ENCODE peak calls at places on chromosome 4, in eight cellular contexts. M is brain microvascular endothelial cell, H is heart left ventricle, B is H9, Y is osteocyte, R is lower lobe of right lung, A is tibial artery, I is natural killer cell. D is an unnamed sample.
A peak's percentile ranks its signal among the peaks of the same experiment; 100 is the strongest.

GRCh38 chr4:156725257-156725656 is 246.3 kb downstream of the PDGFC start:
- DNase-seq in Y (no peak), H (peak; percentile 78), I (no peak), B (no peak), R (no peak), M (no peak), A (peak; percentile 64), D (no peak)

GRCh38 chr4:94852601-94853000 is 94.8 kb downstream of the BMPR1B start:
- DNase-seq in I (no peak), B (no peak), H (no peak), M (no peak), R (no peak), A (no peak), Y (no peak), D (no peak)

GRCh38 chr4:53130896-53131561 is 234.8 kb downstream of the SCFD2 start:
- DNase-seq in I (no peak), H (no peak), Y (no peak), B (no peak), M (no peak), A (no peak), R (no peak), D (no peak)

GRCh38 chr4:29278580-29278979 is 1441.6 kb upstream of the PCDH7 start:
- DNase-seq in A (no peak), B (no peak), I (no peak), M (peak; percentile 50), R (no peak), Y (no peak), H (no peak), D (no peak)

GRCh38 chr4:48300004-48300403 is 30.4 kb upstream of the TEC start:
- DNase-seq in I (no peak), M (no peak), H (no peak), R (no peak), A (no peak), Y (no peak), B (no peak), D (no peak)

GRCh38 chr4:8732092-8732491 is 139.5 kb downstream of the CPZ start:
- DNase-seq in M (no peak), I (no peak), Y (no peak), R (peak; percentile 24), H (no peak), A (no peak), B (no peak), D (no peak)

GRCh38 chr4:123547818-123548200 is 151.2 kb downstream of the SPRY1 start:
- DNase-seq in R (no peak), B (no peak), Y (no peak), H (no peak), I (no peak), A (no peak), M (no peak), D (no peak)

GRCh38 chr4:108224628-108225053 is 55.9 kb upstream of the LEF1 start:
- DNase-seq in Y (no peak), H (no peak), B (no peak), I (no peak), M (peak; percentile 60), A (no peak), R (no peak), D (no peak)

GRCh38 chr4:139665079-139665689 is 435 bp upstream of the MGST2 start:
- DNase-seq in R (no peak), Y (no peak), H (no peak), B (no peak), I (no peak), A (no peak), M (no peak), D (no peak)

GRCh38 chr4:8547912-8548730 is 32.1 kb upstream of the GPR78 start:
- DNase-seq in B (no peak), A (peak; percentile 47), M (no peak), I (no peak), Y (no peak), H (no peak), R (no peak), D (no peak)

GRCh38 chr4:186591651-186592050 is 36.3 kb upstream of the MTNR1A start:
- DNase-seq in M (no peak), I (no peak), R (no peak), Y (no peak), A (no peak), B (no peak), H (no peak), D (no peak)

GRCh38 chr4:52234539-52235174 is 183.6 kb downstream of the SPATA18 start:
- DNase-seq in H (no peak), I (no peak), B (no peak), M (peak; percentile 17), Y (no peak), A (no peak), R (no peak), D (no peak)

GRCh38 chr4:44931720-44932119 is 205.4 kb upstream of the GNPDA2 start:
- DNase-seq in A (no peak), B (no peak), Y (no peak), M (no peak), I (no peak), H (no peak), R (no peak), D (no peak)

GRCh38 chr4:12924728-12925320 is 559.3 kb downstream of the RAB28 start:
- DNase-seq in A (no peak), Y (no peak), B (no peak), M (no peak), I (no peak), R (no peak), H (no peak), D (no peak)

GRCh38 chr4:184983660-184984356 is 34.5 kb upstream of the HELT start:
- DNase-seq in Y (no peak), A (no peak), R (peak; percentile 70), H (peak; percentile 64), I (no peak), M (peak; percentile 27), B (peak; percentile 92), D (peak; percentile 61)

GRCh38 chr4:108118505-108118904 is 50.2 kb downstream of the LEF1 start:
- DNase-seq in H (no peak), A (no peak), I (no peak), M (peak; percentile 9), Y (no peak), B (no peak), R (no peak), D (no peak)

GRCh38 chr4:76547167-76547760 is 112.2 kb downstream of the SHROOM3 start:
- DNase-seq in R (no peak), I (no peak), Y (no peak), B (no peak), A (no peak), M (no peak), H (no peak), D (no peak)

GRCh38 chr4:169437299-169438047 is 166.7 kb upstream of the SH3RF1 start:
- DNase-seq in M (no peak), R (no peak), I (no peak), Y (no peak), H (no peak), B (no peak), A (no peak), D (no peak)

DNA sequence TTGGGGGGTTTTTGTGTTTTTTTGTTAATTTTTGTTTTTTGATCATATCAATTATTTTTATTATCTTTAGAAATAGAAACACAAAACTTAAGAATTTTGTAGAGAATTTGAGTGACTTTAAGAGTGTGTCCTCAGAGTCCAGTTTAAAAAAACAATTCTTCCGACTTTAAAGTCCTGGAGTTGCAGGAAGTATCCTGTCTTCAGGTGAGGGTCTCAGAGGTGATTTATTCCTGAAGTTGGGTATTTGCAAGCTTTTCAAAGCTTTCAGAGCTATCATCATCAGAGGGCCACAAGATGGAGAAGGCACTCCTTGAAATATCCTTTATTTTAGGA is 23.0 kb downstream of the TLR10 start:
- DNase-seq in Y (no peak), M (no peak), R (no peak), H (no peak), A (no peak), I (no peak), B (no peak), D (no peak)
- TF ChIP-seq CTCF in Y (peak; percentile 4), M (no peak), R (peak; percentile 37), H (no peak), A (no peak), I (peak; percentile 55), B (no peak), D (no peak)

GRCh38 chr4:118798658-118799057 is 37.3 kb downstream of the SEC24D start:
- DNase-seq in R (no peak), B (peak; percentile 43), I (no peak), M (no peak), Y (no peak), H (no peak), A (no peak), D (no peak)
- TF ChIP-seq CTCF in R (no peak), B (peak; percentile 58), I (no peak), M (peak; percentile 52), Y (no peak), H (no peak), A (no peak), D (no peak)

GRCh38 chr4:104516884-104517283 is 22.2 kb upstream of the CXXC4 start:
- DNase-seq in M (no peak), R (no peak), A (no peak), I (no peak), Y (no peak), B (no peak), H (no peak), D (no peak)
- TF ChIP-seq CTCF in M (no peak), R (no peak), A (no peak), I (no peak), Y (no peak), B (no peak), H (no peak), D (no peak)

GRCh38 chr4:158783775-158784174 is 14.9 kb downstream of the FNIP2 start:
- DNase-seq in I (no peak), R (no peak), B (no peak), Y (no peak), A (no peak), M (no peak), H (no peak), D (no peak)

GRCh38 chr4:158782539-158783360 is 13.9 kb downstream of the FNIP2 start:
- DNase-seq in A (no peak), Y (no peak), B (no peak), M (no peak), R (no peak), I (no peak), H (no peak), D (no peak)

GRCh38 chr4:158778712-158779111 is 9.9 kb downstream of the FNIP2 start:
- DNase-seq in H (no peak), Y (no peak), M (no peak), I (no peak), B (no peak), A (no peak), R (no peak), D (no peak)

GRCh38 chr4:158778065-158778711 is 9.4 kb downstream of the FNIP2 start:
- DNase-seq in H (no peak), M (no peak), R (no peak), I (no peak), Y (no peak), A (no peak), B (no peak), D (no peak)

GRCh38 chr4:158781963-158782362 is 13.1 kb downstream of the FNIP2 start:
- DNase-seq in I (no peak), R (no peak), H (no peak), M (no peak), A (no peak), B (no peak), Y (no peak), D (no peak)
- TF ChIP-seq CTCF in I (no peak), R (no peak), H (no peak), M (no peak), A (no peak), B (no peak), Y (no peak), D (no peak)